ENCODE peak calls at places on chromosomes 2 and 18, in six cellular contexts. E is foreskin melanocyte; T is stimulated activated CD4-positive, alpha-beta T cell treated with anti-CD3 and anti-CD28 coated beads, Interleukin-1b, Interleukin-23, amount 100 ng/mL, for 48 hours; Z is ovary; K is activated effector memory CD4-positive, alpha-beta T cell treated with anti-CD3 and anti-CD28 coated beads, Interleukin-2, amount 50 U/mL, for 16 hours; Y is AG04450. A is an unnamed sample.

GRCh38 chr18:45324489-45325111 is 290.7 kb upstream of the SLC14A2 start:
- DNase-seq in Z (peak), E (no peak), T (no peak), K (no peak), Y (peak), A (no peak)

GRCh38 chr2:143607446-143608110 is 478.4 kb downstream of the ARHGAP15 start:
- DNase-seq in K (no peak), T (no peak), Z (no peak), Y (no peak), E (peak), A (no peak)

GRCh38 chr2:98805412-98806265 is 74.7 kb upstream of the MGAT4A start:
- DNase-seq in T (no peak), K (no peak), E (no peak), Z (no peak), Y (no peak), A (no peak)

GRCh38 chr2:38260469-38260868 is 116.6 kb downstream of the ATL2 start:
- DNase-seq in Y (no peak), T (no peak), E (no peak), K (no peak), Z (no peak), A (no peak)

GRCh38 chr2:207772081-207772843 is 2.6 kb upstream of the FZD5 start:
- DNase-seq in K (peak), Y (no peak), Z (peak), E (peak), T (peak), A (no peak)

GRCh38 chr2:107187870-107188269 is 301.9 kb upstream of the ST6GAL2 start:
- DNase-seq in Z (no peak), E (no peak), T (no peak), Y (no peak), K (no peak), A (no peak)

GRCh38 chr18:22056962-22057361 is 112.4 kb upstream of the GATA6 start:
- DNase-seq in E (no peak), K (no peak), Y (no peak), T (no peak), Z (no peak), A (no peak)

GRCh38 chr2:222733846-222734689 is 62.6 kb downstream of the MOGAT1 start:
- DNase-seq in Z (no peak), T (no peak), K (no peak), Y (no peak), E (peak), A (no peak)

GRCh38 chr2:222410534-222410933 is 13.8 kb upstream of the SGPP2 start:
- DNase-seq in Z (no peak), E (no peak), K (no peak), T (no peak), Y (no peak), A (no peak)

GRCh38 chr2:231563378-231563961 is 29.2 kb upstream of the TEX44 start:
- DNase-seq in E (no peak), Z (peak), T (peak), Y (peak), K (peak), A (no peak)

GRCh38 chr18:6741290-6741689 is 11.8 kb downstream of the ARHGAP28 start:
- DNase-seq in Z (peak), K (no peak), E (peak), Y (peak), T (no peak), A (peak)

GRCh38 chr2:107808986-107809385 is 17.7 kb upstream of the RGPD4 start:
- DNase-seq in Y (no peak), Z (no peak), K (no peak), T (no peak), E (peak), A (no peak)

GRCh38 chr2:121472465-121472993 is 58.2 kb upstream of the RNU4ATAC start:
- DNase-seq in T (no peak), Z (no peak), K (no peak), Y (no peak), E (no peak), A (no peak)

GRCh38 chr2:238063414-238064189 is 2.8 kb downstream of the SCLY start:
- DNase-seq in T (no peak), Z (no peak), Y (no peak), E (no peak), K (no peak), A (no peak)

GRCh38 chr2:105315314-105315713 is 14.2 kb downstream of the TGFBRAP1 start:
- DNase-seq in Y (no peak), T (no peak), Z (no peak), K (no peak), E (no peak), A (no peak)

GRCh38 chr2:150847578-150847977 is 360.1 kb upstream of the RND3 start:
- DNase-seq in K (no peak), Y (no peak), T (no peak), E (no peak), Z (no peak), A (no peak)

GRCh38 chr2:186570587-186570986 is 19.3 kb upstream of the ITGAV start:
- DNase-seq in T (no peak), E (no peak), K (no peak), Z (no peak), Y (no peak), A (no peak)

GRCh38 chr18:59951591-59951990 is 51.8 kb downstream of the PMAIP1 start:
- DNase-seq in Z (no peak), Y (no peak), K (no peak), T (no peak), E (no peak), A (no peak)

GRCh38 chr2:36878429-36878828 is 87.9 kb downstream of the STRN start:
- DNase-seq in Y (no peak), K (no peak), E (no peak), T (no peak), Z (no peak), A (no peak)

GRCh38 chr2:14690926-14691325 is 58.4 kb downstream of the LRATD1 start:
- DNase-seq in Y (no peak), E (no peak), T (no peak), Z (no peak), K (no peak), A (no peak)

GRCh38 chr2:139033300-139033699 is 253.1 kb upstream of the NXPH2 start:
- DNase-seq in Z (no peak), T (no peak), Y (no peak), E (peak), K (no peak), A (peak)

A was measured in non-pigmented ciliary epithelial cell.